ENCODE peak calls at places on chromosome 6, in eight cellular contexts. R, T, S, A, O, X, P and C are unnamed samples.

GRCh38 chr6:131976545-131977061 is 25.4 kb upstream of the CCN2 start:
- DNase-seq in T (no peak), S (peak), X (no peak), P (no peak), O (no peak), A (no peak), R (no peak), C (no peak)

GRCh38 chr6:155349129-155349528 is 34.8 kb upstream of the TFB1M start:
- DNase-seq in A (no peak), R (no peak), X (no peak), S (peak), P (no peak), T (no peak), O (no peak), C (no peak)

GRCh38 chr6:40672118-40672517 is 85.0 kb upstream of the LRFN2 start:
- DNase-seq in X (no peak), P (no peak), R (no peak), T (no peak), S (no peak), O (no peak), A (no peak), C (no peak)

GRCh38 chr6:7115452-7116223 is 7.9 kb downstream of the RREB1 start:
- DNase-seq in R (no peak), O (no peak), X (no peak), P (no peak), S (no peak), T (no peak), A (no peak), C (no peak)

GRCh38 chr6:149147939-149148718 is 169.4 kb upstream of the TAB2 start:
- DNase-seq in S (peak), T (no peak), O (peak), R (no peak), A (no peak), X (no peak), P (no peak), C (no peak)

GRCh38 chr6:131124341-131125071 is 10.8 kb upstream of the AKAP7 start:
- DNase-seq in X (no peak), O (no peak), S (peak), T (no peak), A (no peak), P (no peak), R (no peak), C (peak)

GRCh38 chr6:53432318-53433161 is 83.8 kb upstream of the ELOVL5 start:
- DNase-seq in O (no peak), T (no peak), S (peak), P (no peak), R (no peak), A (peak), X (peak), C (peak)

GRCh38 chr6:33707771-33708170 is 3.7 kb downstream of the UQCC2 start:
- DNase-seq in O (no peak), R (no peak), X (no peak), T (peak), P (peak), S (no peak), A (peak), C (no peak)

GRCh38 chr6:45736134-45736533 is 279.5 kb downstream of the CLIC5 start:
- DNase-seq in S (no peak), R (no peak), X (no peak), P (no peak), A (no peak), O (no peak), T (no peak), C (no peak)

GRCh38 chr6:157682856-157683481 is 140.1 kb upstream of the SNX9 start:
- DNase-seq in P (no peak), A (no peak), T (no peak), R (no peak), X (no peak), S (peak), O (no peak), C (peak)

GRCh38 chr6:42402184-42402583 is 49.5 kb downstream of the TRERF1 start:
- DNase-seq in O (no peak), P (no peak), A (peak), S (peak), R (no peak), T (no peak), X (no peak), C (peak)

GRCh38 chr6:106077170-106077569 is 9.0 kb upstream of the PRDM1 start:
- DNase-seq in T (no peak), O (no peak), R (no peak), P (no peak), A (no peak), S (no peak), X (no peak), C (peak)

GRCh38 chr6:76790881-76791280 is 672.4 kb downstream of the HTR1B start:
- DNase-seq in R (no peak), S (peak), X (no peak), P (no peak), O (no peak), T (no peak), A (no peak), C (peak)